ENCODE peak calls at places on chromosomes 13 and 19, in seven cellular contexts. F is sigmoid colon, V is stomach, K is A549, J is K562, B is ovary, S is suprapubic skin. E is an unnamed sample.

GRCh38 chr19:49691243-49692101 is 556 bp downstream of the CPT1C start:
- DNase-seq in F (no peak), V (no peak), K (no peak), J (no peak), B (peak; percentile 81), S (no peak), E (no peak)

GRCh38 chr19:38862321-38863059 is 12.7 kb upstream of the HNRNPL start:
- DNase-seq in F (peak; percentile 94), V (no peak), K (no peak), J (no peak), B (no peak), S (no peak), E (no peak)

GRCh38 chr13:21078501-21078900 is 17.1 kb upstream of the LATS2 start:
- DNase-seq in F (no peak), V (no peak), K (no peak), J (no peak), B (no peak), S (no peak), E (no peak)

GRCh38 chr13:49023441-49023840 is 47.7 kb downstream of the FNDC3A start:
- DNase-seq in F (no peak), V (no peak), K (no peak), J (no peak), B (no peak), S (no peak), E (no peak)

GRCh38 chr13:102017248-102017647 is 384.6 kb downstream of the FGF14 start:
- DNase-seq in F (no peak), V (no peak), K (no peak), J (no peak), B (no peak), S (no peak), E (no peak)

GRCh38 chr13:21033866-21034601 is 27.4 kb downstream of the LATS2 start:
- DNase-seq in F (peak; percentile 67), V (peak; percentile 57), K (no peak), J (no peak), B (no peak), S (no peak), E (no peak)

GRCh38 chr13:28623782-28624706 is 34.9 kb upstream of the POMP start:
- DNase-seq in F (no peak), V (no peak), K (no peak), J (no peak), B (no peak), S (no peak), E (no peak)

GRCh38 chr13:34747507-34747906 is 194.6 kb upstream of the NBEA start:
- DNase-seq in F (no peak), V (no peak), K (no peak), J (no peak), B (peak; percentile 33), S (no peak), E (no peak)

GRCh38 chr19:46637224-46637623 is 1.2 kb upstream of the GNG8 start:
- DNase-seq in F (no peak), V (no peak), K (no peak), J (no peak), B (no peak), S (no peak), E (no peak)

GRCh38 chr19:1780272-1780957 is 27.1 kb downstream of the ONECUT3 start:
- DNase-seq in F (no peak), V (no peak), K (no peak), J (no peak), B (no peak), S (no peak), E (no peak)

GRCh38 chr13:51688937-51689336 is 104.7 kb downstream of the WDFY2 start:
- DNase-seq in F (no peak), V (no peak), K (no peak), J (no peak), B (no peak), S (no peak), E (no peak)

GRCh38 chr13:41231786-41232185 is 31.6 kb downstream of the MTRF1 start:
- DNase-seq in F (no peak), V (peak; percentile 83), K (no peak), J (no peak), B (no peak), S (no peak), E (no peak)

GRCh38 chr13:80903911-80904310 is 563.0 kb upstream of the SPRY2 start:
- DNase-seq in F (no peak), V (no peak), K (no peak), J (no peak), B (no peak), S (no peak), E (no peak)

GRCh38 chr13:33264620-33264978 is 21.0 kb downstream of the STARD13 start:
- DNase-seq in F (no peak), V (no peak), K (no peak), J (no peak), B (no peak), S (no peak), E (no peak)

GRCh38 chr19:17281391-17282304 is at the start of gene ANKLE1:
- DNase-seq in F (no peak), V (peak; percentile 32), K (no peak), J (peak; percentile 64), B (peak; percentile 52), S (no peak), E (no peak)

GRCh38 chr13:89486721-89487120 is 1815.5 kb downstream of the SLITRK5 start:
- DNase-seq in F (no peak), V (no peak), K (no peak), J (no peak), B (no peak), S (no peak), E (no peak)

GRCh38 chr13:106104281-106104901 is 431.1 kb downstream of the EFNB2 start:
- DNase-seq in F (no peak), V (no peak), K (peak; percentile 54), J (no peak), B (no peak), S (no peak), E (no peak)

GRCh38 chr19:35436477-35437141 is 11.4 kb upstream of the FFAR2 start:
- DNase-seq in F (no peak), V (peak; percentile 33), K (no peak), J (no peak), B (peak; percentile 62), S (no peak), E (no peak)

GRCh38 chr19:5628470-5628869 is 5.6 kb downstream of the SAFB start:
- DNase-seq in F (no peak), V (no peak), K (no peak), J (no peak), B (no peak), S (no peak), E (no peak)

GRCh38 chr13:50800091-50800739 is 43.3 kb downstream of the DLEU7 start:
- DNase-seq in F (no peak), V (no peak), K (no peak), J (no peak), B (no peak), S (no peak), E (no peak)

GRCh38 chr19:35063940-35064818 is 22.7 kb downstream of the HPN start:
- DNase-seq in F (no peak), V (no peak), K (no peak), J (no peak), B (no peak), S (no peak), E (no peak)

GRCh38 chr19:35903550-35904179 is 1.3 kb downstream of the HCST start:
- DNase-seq in F (peak; percentile 87), V (peak; percentile 77), K (peak; percentile 76), J (peak; percentile 88), B (peak; percentile 74), S (peak; percentile 87), E (peak; percentile 94)

GRCh38 chr13:112181336-112182051 is 114.5 kb downstream of the SOX1 start:
- DNase-seq in F (no peak), V (no peak), K (no peak), J (no peak), B (no peak), S (no peak), E (no peak)

GRCh38 chr19:4531562-4532165 is 3.4 kb downstream of the PLIN5 start:
- DNase-seq in F (no peak), V (peak; percentile 80), K (no peak), J (no peak), B (peak; percentile 73), S (no peak), E (no peak)

GRCh38 chr13:109333893-109334651 is 452.3 kb downstream of the IRS2 start:
- DNase-seq in F (no peak), V (no peak), K (no peak), J (no peak), B (no peak), S (no peak), E (no peak)

GRCh38 chr19:48290341-48290922 is 20.6 kb downstream of the ZNF114 start:
- DNase-seq in F (no peak), V (no peak), K (peak; percentile 70), J (peak; percentile 57), B (no peak), S (no peak), E (no peak)

GRCh38 chr13:39148513-39148961 is 110.3 kb downstream of the NHLRC3 start:
- DNase-seq in F (no peak), V (no peak), K (no peak), J (no peak), B (no peak), S (peak; percentile 60), E (no peak)

GRCh38 chr19:10260141-10260584 is 8.1 kb downstream of the MRPL4 start:
- DNase-seq in F (no peak), V (peak; percentile 44), K (no peak), J (peak; percentile 7), B (no peak), S (no peak), E (no peak)
- TF ChIP-seq EP300 in F (no peak), V (no peak), K (no peak), J (no peak), B (no peak), S (no peak), E (no peak)

GRCh38 chr13:46561691-46562090 is 8.7 kb downstream of the LRCH1 start:
- DNase-seq in F (no peak), V (no peak), K (no peak), J (no peak), B (no peak), S (no peak), E (no peak)
- TF ChIP-seq EP300 in F (no peak), V (no peak), K (no peak), J (no peak), B (no peak), S (no peak), E (no peak)

GRCh38 chr19:32367948-32368536 is 22.6 kb downstream of the ZNF507 start:
- DNase-seq in F (no peak), V (no peak), K (no peak), J (no peak), B (no peak), S (no peak), E (no peak)

GRCh38 chr19:32368781-32369180 is 23.4 kb downstream of the ZNF507 start:
- DNase-seq in F (no peak), V (no peak), K (no peak), J (no peak), B (no peak), S (no peak), E (no peak)

GRCh38 chr19:32372726-32373613 is 27.6 kb downstream of the ZNF507 start:
- DNase-seq in F (no peak), V (no peak), K (no peak), J (no peak), B (no peak), S (no peak), E (no peak)

GRCh38 chr19:32373614-32374295 is 28.3 kb downstream of the ZNF507 start:
- DNase-seq in F (no peak), V (peak; percentile 27), K (peak; percentile 96), J (peak; percentile 51), B (no peak), S (no peak), E (no peak)
- TF ChIP-seq EP300 in F (peak; percentile 56), V (no peak), K (peak; percentile 95), J (peak; percentile 83), B (no peak), S (no peak), E (no peak)

GRCh38 chr13:43129511-43130130 is 106.2 kb downstream of the DNAJC15 start:
- DNase-seq in F (no peak), V (no peak), K (no peak), J (no peak), B (no peak), S (no peak), E (no peak)
- TF ChIP-seq EP300 in F (no peak), V (no peak), K (no peak), J (no peak), B (no peak), S (no peak), E (no peak)